ENCODE peak calls at places on chromosomes 7 and 10, in five cellular contexts. One of them, this sample, is unnamed.

GRCh38 chr10:126580873-126581647 is 89.4 kb downstream of the C10orf90 start:
- DNase-seq in NCI-H2081: no peak
- DNase-seq in GDM1: no peak
- DNase-seq in AML-193: no peak
- DNase-seq in fibroblast of lung: no peak
- DNase-seq in this sample: no peak

GRCh38 chr10:58644311-58644710 is 131.6 kb downstream of the BICC1 start:
- DNase-seq in NCI-H2081: no peak
- DNase-seq in GDM1: no peak
- DNase-seq in AML-193: no peak
- DNase-seq in fibroblast of lung: no peak
- DNase-seq in this sample: no peak

GRCh38 chr7:8105449-8106095 is 137.0 kb downstream of the GLCCI1 start:
- DNase-seq in NCI-H2081: no peak
- DNase-seq in GDM1: no peak
- DNase-seq in fibroblast of lung: no peak
- DNase-seq in AML-193: no peak
- DNase-seq in this sample: no peak

GRCh38 chr10:93790454-93790853 is 32.7 kb downstream of the LGI1 start:
- DNase-seq in GDM1: no peak
- DNase-seq in AML-193: no peak
- DNase-seq in fibroblast of lung: no peak
- DNase-seq in NCI-H2081: no peak
- DNase-seq in this sample: no peak

GRCh38 chr10:1372212-1372611 is 316.0 kb downstream of the WDR37 start:
- DNase-seq in AML-193: no peak
- DNase-seq in GDM1: no peak
- DNase-seq in fibroblast of lung: no peak
- DNase-seq in NCI-H2081: no peak
- DNase-seq in this sample: no peak

GRCh38 chr7:92422926-92423325 is 24.4 kb upstream of the GATAD1 start:
- DNase-seq in AML-193: no peak
- DNase-seq in fibroblast of lung: no peak
- DNase-seq in NCI-H2081: no peak
- DNase-seq in GDM1: no peak
- DNase-seq in this sample: no peak

GRCh38 chr7:28405662-28406061 is 6.7 kb upstream of the CREB5 start:
- DNase-seq in AML-193: no peak
- DNase-seq in GDM1: no peak
- DNase-seq in NCI-H2081: no peak
- DNase-seq in fibroblast of lung: peak
- DNase-seq in this sample: no peak

GRCh38 chr10:117670116-117670515 is 127.6 kb downstream of the EMX2 start:
- DNase-seq in GDM1: no peak
- DNase-seq in fibroblast of lung: no peak
- DNase-seq in NCI-H2081: no peak
- DNase-seq in AML-193: no peak
- DNase-seq in this sample: no peak

GRCh38 chr7:150340024-150340749 is 1.2 kb downstream of the RARRES2 start:
- DNase-seq in fibroblast of lung: peak
- DNase-seq in GDM1: no peak
- DNase-seq in AML-193: no peak
- DNase-seq in NCI-H2081: no peak
- DNase-seq in this sample: no peak

GRCh38 chr7:26549281-26549943 is 257.8 kb downstream of the SNX10 start:
- DNase-seq in AML-193: peak
- DNase-seq in fibroblast of lung: no peak
- DNase-seq in NCI-H2081: no peak
- DNase-seq in GDM1: peak
- DNase-seq in this sample: no peak

GRCh38 chr7:64559206-64559605 is 3.7 kb downstream of the ZNF680 start:
- DNase-seq in fibroblast of lung: peak
- DNase-seq in AML-193: no peak
- DNase-seq in NCI-H2081: no peak
- DNase-seq in GDM1: no peak
- DNase-seq in this sample: no peak

GRCh38 chr7:123715198-123715597 is 33.6 kb downstream of the WASL start:
- DNase-seq in AML-193: no peak
- DNase-seq in GDM1: no peak
- DNase-seq in fibroblast of lung: no peak
- DNase-seq in NCI-H2081: no peak
- DNase-seq in this sample: no peak

GRCh38 chr10:61475449-61475873 is 22.3 kb upstream of the TMEM26 start:
- DNase-seq in NCI-H2081: no peak
- DNase-seq in fibroblast of lung: peak
- DNase-seq in GDM1: no peak
- DNase-seq in AML-193: no peak
- DNase-seq in this sample: no peak

GRCh38 chr7:43767311-43767710 is 8.8 kb downstream of the BLVRA start:
- DNase-seq in GDM1: no peak
- DNase-seq in AML-193: no peak
- DNase-seq in NCI-H2081: no peak
- DNase-seq in fibroblast of lung: no peak
- DNase-seq in this sample: no peak

GRCh38 chr7:143936087-143937009 is 1.3 kb downstream of the OR2F2 start:
- DNase-seq in NCI-H2081: no peak
- DNase-seq in fibroblast of lung: peak
- DNase-seq in GDM1: no peak
- DNase-seq in AML-193: no peak
- DNase-seq in this sample: no peak

GRCh38 chr7:36011588-36011965 is 141.5 kb upstream of the EEPD1 start:
- DNase-seq in GDM1: no peak
- DNase-seq in NCI-H2081: no peak
- DNase-seq in AML-193: no peak
- DNase-seq in fibroblast of lung: no peak
- DNase-seq in this sample: no peak

GRCh38 chr7:149317986-149318672 is 56.1 kb downstream of the ZNF783 start:
- DNase-seq in AML-193: no peak
- DNase-seq in GDM1: no peak
- DNase-seq in NCI-H2081: no peak
- DNase-seq in fibroblast of lung: no peak
- DNase-seq in this sample: no peak

GRCh38 chr10:97869091-97870042 is 19.7 kb downstream of the GOLGA7B start:
- DNase-seq in NCI-H2081: peak
- DNase-seq in GDM1: peak
- DNase-seq in fibroblast of lung: peak
- DNase-seq in AML-193: peak
- DNase-seq in this sample: peak

GRCh38 chr7:143910473-143911248 is 8.7 kb upstream of the TCAF1 start:
- DNase-seq in AML-193: no peak
- DNase-seq in GDM1: no peak
- DNase-seq in NCI-H2081: no peak
- DNase-seq in fibroblast of lung: peak
- DNase-seq in this sample: no peak

GRCh38 chr10:68560916-68561691 is 967 bp downstream of the TET1 start:
- DNase-seq in GDM1: no peak
- DNase-seq in AML-193: no peak
- DNase-seq in NCI-H2081: peak
- DNase-seq in fibroblast of lung: no peak
- DNase-seq in this sample: no peak

GRCh38 chr7:53420550-53420949 is 385.1 kb downstream of the POM121L12 start:
- DNase-seq in fibroblast of lung: no peak
- DNase-seq in AML-193: no peak
- DNase-seq in NCI-H2081: no peak
- DNase-seq in GDM1: no peak
- DNase-seq in this sample: no peak

GRCh38 chr10:112373912-112374338 is at the start of gene ACSL5:
- DNase-seq in NCI-H2081: no peak
- DNase-seq in fibroblast of lung: no peak
- DNase-seq in AML-193: no peak
- DNase-seq in GDM1: no peak
- DNase-seq in this sample: no peak

GRCh38 chr7:47180268-47180826 is 401.6 kb downstream of the TNS3 start:
- DNase-seq in GDM1: peak
- DNase-seq in fibroblast of lung: peak
- DNase-seq in AML-193: no peak
- DNase-seq in NCI-H2081: peak
- DNase-seq in this sample: no peak

GRCh38 chr7:6284055-6284400 is 11.6 kb upstream of the CYTH3 start:
- DNase-seq in fibroblast of lung: no peak
- DNase-seq in AML-193: no peak
- DNase-seq in GDM1: no peak
- DNase-seq in NCI-H2081: no peak
- DNase-seq in this sample: no peak

GRCh38 chr7:38428040-38428439 is 154.6 kb upstream of the TARP start:
- DNase-seq in GDM1: no peak
- DNase-seq in AML-193: no peak
- DNase-seq in fibroblast of lung: peak
- DNase-seq in NCI-H2081: no peak
- DNase-seq in this sample: no peak

GRCh38 chr10:92914478-92915066 is 66.3 kb downstream of the EXOC6 start:
- DNase-seq in NCI-H2081: peak
- DNase-seq in fibroblast of lung: peak
- DNase-seq in AML-193: peak
- DNase-seq in GDM1: no peak
- DNase-seq in this sample: peak

GRCh38 chr10:75722609-75723008 is 291.2 kb downstream of the LRMDA start:
- DNase-seq in NCI-H2081: no peak
- DNase-seq in AML-193: no peak
- DNase-seq in GDM1: no peak
- DNase-seq in fibroblast of lung: no peak
- DNase-seq in this sample: no peak

GRCh38 chr10:7121154-7121797 is 289.6 kb downstream of the SFMBT2 start:
- DNase-seq in AML-193: peak
- DNase-seq in NCI-H2081: peak
- DNase-seq in GDM1: peak
- DNase-seq in fibroblast of lung: peak
- DNase-seq in this sample: no peak

GRCh38 chr7:77888998-77889397 is 90.4 kb downstream of the PHTF2 start:
- DNase-seq in NCI-H2081: no peak
- DNase-seq in GDM1: no peak
- DNase-seq in AML-193: no peak
- DNase-seq in fibroblast of lung: no peak
- DNase-seq in this sample: no peak

GRCh38 chr7:1889556-1890181 is 219.6 kb downstream of the ELFN1 start:
- DNase-seq in fibroblast of lung: peak
- DNase-seq in GDM1: no peak
- DNase-seq in AML-193: no peak
- DNase-seq in NCI-H2081: no peak
- DNase-seq in this sample: no peak

GRCh38 chr7:116334555-116334954 is 124.2 kb downstream of the TES start:
- DNase-seq in NCI-H2081: no peak
- DNase-seq in AML-193: no peak
- DNase-seq in GDM1: no peak
- DNase-seq in fibroblast of lung: no peak
- DNase-seq in this sample: no peak

GRCh38 chr10:24706479-24707118 is 17.1 kb downstream of the ARHGAP21 start:
- DNase-seq in AML-193: peak
- DNase-seq in NCI-H2081: peak
- DNase-seq in GDM1: peak
- DNase-seq in fibroblast of lung: peak
- DNase-seq in this sample: no peak

GRCh38 chr10:42875792-42876191 is 93.2 kb downstream of the BMS1 start:
- DNase-seq in fibroblast of lung: peak
- DNase-seq in GDM1: no peak
- DNase-seq in NCI-H2081: no peak
- DNase-seq in AML-193: no peak
- DNase-seq in this sample: no peak

GRCh38 chr10:88156341-88156740 is 292.9 kb downstream of the PTEN start:
- DNase-seq in GDM1: no peak
- DNase-seq in NCI-H2081: no peak
- DNase-seq in AML-193: no peak
- DNase-seq in fibroblast of lung: peak
- DNase-seq in this sample: no peak

GRCh38 chr7:100602889-100603696 is 930 bp downstream of the PCOLCE start:
- DNase-seq in GDM1: no peak
- DNase-seq in AML-193: no peak
- DNase-seq in fibroblast of lung: peak
- DNase-seq in NCI-H2081: no peak
- DNase-seq in this sample: no peak